ENCODE peak calls at places on chromosomes 1 and 21, in seven cellular contexts. A is cardiac muscle cell, I is AG04450, J is fibroblast of lung, Y is hepatocyte, T is A673, Z is heart left ventricle. U is an unnamed sample.

GRCh38 chr1:157359309-157360020 is 192.8 kb downstream of the FCRL5 start:
- DNase-seq in A (no peak), I (no peak), J (no peak), Y (peak), T (no peak), Z (no peak), U (no peak)

GRCh38 chr1:228698017-228698329 is 37.3 kb upstream of the RHOU start:
- DNase-seq in A (no peak), I (no peak), J (no peak), Y (no peak), T (no peak), Z (no peak), U (no peak)

GRCh38 chr1:153390938-153391710 is at the start of gene S100A8:
- DNase-seq in A (peak), I (no peak), J (no peak), Y (no peak), T (no peak), Z (peak), U (no peak)

GRCh38 chr1:170078610-170079189 is 4.2 kb upstream of the KIFAP3 start:
- DNase-seq in A (no peak), I (no peak), J (no peak), Y (no peak), T (no peak), Z (no peak), U (no peak)

GRCh38 chr1:184648160-184648855 is 106.3 kb downstream of the EDEM3 start:
- DNase-seq in A (no peak), I (no peak), J (no peak), Y (no peak), T (no peak), Z (no peak), U (no peak)

GRCh38 chr1:110017792-110018191 is 16.6 kb upstream of the STRIP1 start:
- DNase-seq in A (no peak), I (no peak), J (no peak), Y (no peak), T (no peak), Z (no peak), U (no peak)

GRCh38 chr1:160399544-160400283 is 650 bp upstream of the VANGL2 start:
- DNase-seq in A (no peak), I (no peak), J (no peak), Y (no peak), T (no peak), Z (no peak), U (no peak)

GRCh38 chr1:221228594-221228993 is 349.4 kb downstream of the HLX start:
- DNase-seq in A (no peak), I (no peak), J (no peak), Y (no peak), T (no peak), Z (no peak), U (peak)

GRCh38 chr1:36327421-36328087 is 4.1 kb upstream of the EVA1B start:
- DNase-seq in A (peak), I (no peak), J (peak), Y (no peak), T (no peak), Z (no peak), U (no peak)

GRCh38 chr21:43190544-43191340 is 21.9 kb downstream of the CRYAA start:
- DNase-seq in A (no peak), I (no peak), J (no peak), Y (no peak), T (no peak), Z (peak), U (no peak)

GRCh38 chr1:109283748-109284600 is 1.0 kb upstream of the PSRC1 start:
- DNase-seq in A (no peak), I (no peak), J (peak), Y (no peak), T (peak), Z (no peak), U (no peak)

GRCh38 chr1:156912861-156913808 is 7.3 kb upstream of the LRRC71 start:
- DNase-seq in A (no peak), I (no peak), J (no peak), Y (peak), T (no peak), Z (no peak), U (no peak)

DNA sequence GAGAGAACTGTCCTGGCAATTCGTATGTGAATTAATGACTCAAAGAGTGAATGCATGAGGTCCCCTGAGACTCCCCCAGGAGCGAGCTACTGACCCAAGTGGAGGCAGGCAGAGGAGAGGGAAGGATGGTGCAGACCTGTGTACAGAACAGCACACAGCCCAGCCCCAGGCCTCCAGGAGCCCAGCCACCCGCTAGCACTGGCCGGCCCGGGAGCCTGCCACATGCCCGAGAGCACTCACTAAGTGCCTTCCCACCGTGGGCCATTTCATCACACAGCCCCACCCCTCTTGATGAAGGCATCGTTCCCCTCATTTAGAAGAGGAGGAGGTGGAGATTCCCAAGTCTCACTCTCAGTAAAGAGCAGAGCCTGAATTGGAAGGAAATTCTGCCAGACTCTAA is 61.9 kb upstream of the IGSF21 start:
- DNase-seq in A (no peak), I (no peak), J (no peak), Y (no peak), T (no peak), Z (no peak), U (no peak)
- H3K27ac ChIP-seq in A (no peak), I (no peak), J (no peak), Y (no peak), T (no peak), Z (no peak), U (no peak)

DNA sequence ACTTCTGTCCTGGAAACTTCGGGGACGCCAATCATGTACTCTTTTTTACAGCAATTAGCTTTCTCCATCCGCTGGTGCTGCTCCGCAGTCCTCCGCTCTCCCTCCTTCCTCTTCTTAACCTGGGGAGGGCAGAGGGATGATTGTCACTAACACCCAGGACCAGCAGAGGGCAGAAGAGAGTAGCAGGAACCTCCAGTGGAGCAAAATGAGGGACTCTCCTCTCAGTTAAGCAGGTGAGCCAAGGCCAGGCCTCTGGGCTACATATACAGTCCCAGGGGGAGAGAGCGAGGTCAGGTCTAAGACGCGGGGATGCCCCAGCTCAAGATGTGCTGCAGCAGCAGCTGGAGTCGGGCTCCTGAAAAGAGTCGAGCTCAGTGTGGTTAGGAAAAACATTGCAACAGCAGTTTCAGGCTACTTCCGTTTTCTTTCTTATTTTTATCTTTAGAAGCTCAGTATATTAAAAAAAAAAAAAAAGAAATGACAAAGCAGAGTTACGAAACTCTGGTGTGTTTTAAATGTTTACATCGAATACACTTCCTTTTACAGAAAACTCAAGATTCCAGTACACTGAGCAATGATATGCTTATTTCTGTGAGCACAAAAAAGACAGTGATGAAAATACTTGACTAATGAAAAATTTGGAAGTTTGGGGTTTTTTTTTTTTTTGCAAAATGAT is 25.7 kb upstream of the NLRP3 start:
- DNase-seq in A (peak), I (peak), J (peak), Y (peak), T (peak), Z (peak), U (peak)
- H3K4me3 ChIP-seq in A (no peak), I (peak), J (no peak), Y (no peak), T (no peak), Z (peak), U (no peak)

DNA sequence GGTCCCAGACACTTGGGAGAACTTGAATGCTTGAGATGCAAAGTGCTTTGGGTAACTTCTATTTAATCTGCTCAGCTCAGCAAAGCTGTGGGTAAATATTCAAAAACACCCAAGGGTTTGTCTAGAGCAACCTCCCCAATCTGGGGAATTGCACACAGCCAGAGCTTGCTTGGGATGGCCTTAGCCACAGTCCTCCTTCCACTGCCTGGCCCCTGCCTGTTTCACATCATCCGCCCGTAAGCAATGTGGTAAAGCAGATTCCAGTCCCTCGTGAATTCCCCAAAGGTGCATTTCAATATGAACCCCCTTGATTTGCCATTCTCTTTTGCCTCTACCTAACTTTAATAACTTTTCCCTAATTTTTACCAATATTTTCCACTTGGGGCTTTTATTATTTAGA is 418.1 kb downstream of the DISC1 start:
- DNase-seq in A (no peak), I (no peak), J (no peak), Y (no peak), T (no peak), Z (no peak), U (no peak)
- H3K27ac ChIP-seq in A (no peak), I (no peak), J (no peak), Y (no peak), T (no peak), Z (no peak), U (no peak)

GRCh38 chr21:38899277-38899947 is 93.7 kb downstream of the ETS2 start:
- DNase-seq in A (no peak), I (no peak), J (no peak), Y (no peak), T (no peak), Z (no peak), U (no peak)

GRCh38 chr21:38900499-38900898 is 94.8 kb downstream of the ETS2 start:
- DNase-seq in A (no peak), I (no peak), J (no peak), Y (no peak), T (no peak), Z (no peak), U (no peak)

GRCh38 chr21:38894899-38895298 is 89.2 kb downstream of the ETS2 start:
- DNase-seq in A (no peak), I (no peak), J (no peak), Y (no peak), T (no peak), Z (no peak), U (no peak)

GRCh38 chr21:38898422-38899098 is 92.8 kb downstream of the ETS2 start:
- DNase-seq in A (no peak), I (no peak), J (no peak), Y (no peak), T (peak), Z (no peak), U (no peak)

GRCh38 chr21:38897532-38898421 is 92.0 kb downstream of the ETS2 start:
- DNase-seq in A (no peak), I (no peak), J (no peak), Y (no peak), T (no peak), Z (no peak), U (no peak)
- H3K4me3 ChIP-seq in A (no peak), I (no peak), J (no peak), Y (no peak), T (no peak), Z (no peak), U (no peak)

GRCh38 chr1:235708390-235708962 is 58.9 kb upstream of the GNG4 start:
- DNase-seq in A (no peak), I (no peak), J (peak), Y (peak), T (no peak), Z (no peak), U (no peak)
- H3K27ac ChIP-seq in A (no peak), I (no peak), J (no peak), Y (peak), T (no peak), Z (no peak), U (no peak)

GRCh38 chr1:198679535-198680173 is 40.8 kb downstream of the PTPRC start:
- DNase-seq in A (no peak), I (no peak), J (no peak), Y (no peak), T (no peak), Z (no peak), U (no peak)
- H3K4me3 ChIP-seq in A (no peak), I (no peak), J (no peak), Y (no peak), T (no peak), Z (no peak), U (no peak)

U was measured in iPS DF 6.9.